ENCODE peak calls at places on chromosomes 6 and 20, in seven cellular contexts. One of them, this sample, is unnamed.

GRCh38 chr6:29294499-29294914 is 7.0 kb upstream of the OR14J1 start:
- DNase-seq in nucleus accumbens: no peak
- DNase-seq in endothelial cell: no peak
- DNase-seq in left lobe of liver: no peak
- DNase-seq in epithelial cell of esophagus: peak
- DNase-seq in GM12865: no peak
- DNase-seq in GM06990: no peak
- DNase-seq in this sample: peak

GRCh38 chr6:43724914-43725642 is 37.5 kb upstream of the MRPS18A start:
- DNase-seq in endothelial cell: no peak
- DNase-seq in left lobe of liver: peak
- DNase-seq in GM12865: peak
- DNase-seq in nucleus accumbens: no peak
- DNase-seq in epithelial cell of esophagus: peak
- DNase-seq in GM06990: peak
- DNase-seq in this sample: peak

GRCh38 chr6:134436281-134436815 is 118.4 kb upstream of the SGK1 start:
- DNase-seq in endothelial cell: no peak
- DNase-seq in epithelial cell of esophagus: peak
- DNase-seq in left lobe of liver: no peak
- DNase-seq in nucleus accumbens: peak
- DNase-seq in GM12865: peak
- DNase-seq in GM06990: peak
- DNase-seq in this sample: peak

GRCh38 chr20:34375977-34376430 is 12.9 kb downstream of the ITCH start:
- DNase-seq in epithelial cell of esophagus: no peak
- DNase-seq in left lobe of liver: no peak
- DNase-seq in GM12865: no peak
- DNase-seq in nucleus accumbens: no peak
- DNase-seq in GM06990: no peak
- DNase-seq in endothelial cell: no peak
- DNase-seq in this sample: peak

GRCh38 chr20:61810709-61811565 is 254.7 kb downstream of the TAF4 start:
- DNase-seq in left lobe of liver: no peak
- DNase-seq in nucleus accumbens: no peak
- DNase-seq in epithelial cell of esophagus: no peak
- DNase-seq in endothelial cell: no peak
- DNase-seq in GM12865: no peak
- DNase-seq in GM06990: no peak
- DNase-seq in this sample: no peak

GRCh38 chr6:39887692-39888450 is 46.4 kb downstream of the MOCS1 start:
- DNase-seq in nucleus accumbens: peak
- DNase-seq in epithelial cell of esophagus: no peak
- DNase-seq in GM12865: no peak
- DNase-seq in GM06990: no peak
- DNase-seq in endothelial cell: peak
- DNase-seq in left lobe of liver: no peak
- DNase-seq in this sample: peak

GRCh38 chr6:135858941-135859340 is 7.4 kb downstream of the PDE7B start:
- DNase-seq in GM12865: no peak
- DNase-seq in epithelial cell of esophagus: no peak
- DNase-seq in GM06990: no peak
- DNase-seq in left lobe of liver: no peak
- DNase-seq in nucleus accumbens: no peak
- DNase-seq in endothelial cell: no peak
- DNase-seq in this sample: no peak

GRCh38 chr20:62914970-62915457 is 11.3 kb downstream of the DIDO1 start:
- DNase-seq in epithelial cell of esophagus: peak
- DNase-seq in nucleus accumbens: no peak
- DNase-seq in GM06990: no peak
- DNase-seq in left lobe of liver: no peak
- DNase-seq in endothelial cell: peak
- DNase-seq in GM12865: no peak
- DNase-seq in this sample: peak

GRCh38 chr6:14828146-14828705 is 417.6 kb upstream of the JARID2 start:
- DNase-seq in left lobe of liver: no peak
- DNase-seq in GM12865: no peak
- DNase-seq in GM06990: no peak
- DNase-seq in nucleus accumbens: no peak
- DNase-seq in endothelial cell: no peak
- DNase-seq in epithelial cell of esophagus: no peak
- DNase-seq in this sample: no peak

GRCh38 chr20:34642009-34642408 is 34.9 kb downstream of the PIGU start:
- DNase-seq in endothelial cell: no peak
- DNase-seq in left lobe of liver: no peak
- DNase-seq in GM12865: peak
- DNase-seq in nucleus accumbens: no peak
- DNase-seq in epithelial cell of esophagus: no peak
- DNase-seq in GM06990: no peak
- DNase-seq in this sample: no peak

GRCh38 chr6:126015869-126016268 is 29.5 kb downstream of the TRMT11 start:
- DNase-seq in GM06990: no peak
- DNase-seq in endothelial cell: no peak
- DNase-seq in epithelial cell of esophagus: no peak
- DNase-seq in nucleus accumbens: no peak
- DNase-seq in GM12865: no peak
- DNase-seq in left lobe of liver: no peak
- DNase-seq in this sample: peak

GRCh38 chr6:13457577-13457976 is 29.8 kb downstream of the GFOD1 start:
- DNase-seq in GM12865: no peak
- DNase-seq in nucleus accumbens: no peak
- DNase-seq in left lobe of liver: peak
- DNase-seq in endothelial cell: no peak
- DNase-seq in GM06990: no peak
- DNase-seq in epithelial cell of esophagus: peak
- DNase-seq in this sample: no peak

GRCh38 chr6:4809999-4810918 is 34.1 kb downstream of the CDYL start:
- DNase-seq in left lobe of liver: no peak
- DNase-seq in GM12865: no peak
- DNase-seq in GM06990: no peak
- DNase-seq in nucleus accumbens: no peak
- DNase-seq in endothelial cell: no peak
- DNase-seq in epithelial cell of esophagus: peak
- DNase-seq in this sample: peak

GRCh38 chr6:126797981-126798380 is 320.5 kb upstream of the RSPO3 start:
- DNase-seq in GM12865: no peak
- DNase-seq in left lobe of liver: no peak
- DNase-seq in endothelial cell: no peak
- DNase-seq in GM06990: no peak
- DNase-seq in epithelial cell of esophagus: no peak
- DNase-seq in nucleus accumbens: no peak
- DNase-seq in this sample: peak

GRCh38 chr6:105968230-105968954 is 117.7 kb upstream of the PRDM1 start:
- DNase-seq in nucleus accumbens: no peak
- DNase-seq in GM12865: no peak
- DNase-seq in epithelial cell of esophagus: peak
- DNase-seq in endothelial cell: no peak
- DNase-seq in left lobe of liver: no peak
- DNase-seq in GM06990: no peak
- DNase-seq in this sample: no peak

GRCh38 chr20:43909720-43910119 is 4.9 kb upstream of the TOX2 start:
- DNase-seq in nucleus accumbens: no peak
- DNase-seq in left lobe of liver: no peak
- DNase-seq in GM12865: peak
- DNase-seq in epithelial cell of esophagus: no peak
- DNase-seq in GM06990: no peak
- DNase-seq in endothelial cell: no peak
- DNase-seq in this sample: no peak

GRCh38 chr6:78749326-78749725 is 118.0 kb upstream of the IRAK1BP1 start:
- DNase-seq in GM12865: no peak
- DNase-seq in epithelial cell of esophagus: peak
- DNase-seq in GM06990: no peak
- DNase-seq in nucleus accumbens: no peak
- DNase-seq in endothelial cell: no peak
- DNase-seq in left lobe of liver: no peak
- DNase-seq in this sample: no peak

GRCh38 chr20:32482251-32483220 is 102.6 kb downstream of the NOL4L start:
- DNase-seq in epithelial cell of esophagus: peak
- DNase-seq in nucleus accumbens: no peak
- DNase-seq in endothelial cell: peak
- DNase-seq in GM12865: no peak
- DNase-seq in left lobe of liver: no peak
- DNase-seq in GM06990: no peak
- DNase-seq in this sample: no peak

GRCh38 chr6:125363010-125363359 is 61.2 kb upstream of the HDDC2 start:
- DNase-seq in left lobe of liver: no peak
- DNase-seq in endothelial cell: no peak
- DNase-seq in nucleus accumbens: no peak
- DNase-seq in GM12865: no peak
- DNase-seq in epithelial cell of esophagus: peak
- DNase-seq in GM06990: no peak
- DNase-seq in this sample: peak

GRCh38 chr20:58986286-58986967 is 5.4 kb downstream of the NELFCD start:
- DNase-seq in GM06990: no peak
- DNase-seq in left lobe of liver: no peak
- DNase-seq in GM12865: no peak
- DNase-seq in nucleus accumbens: no peak
- DNase-seq in endothelial cell: no peak
- DNase-seq in epithelial cell of esophagus: no peak
- DNase-seq in this sample: no peak

GRCh38 chr6:25192562-25192961 is 86.6 kb upstream of the CARMIL1 start:
- DNase-seq in endothelial cell: no peak
- DNase-seq in left lobe of liver: no peak
- DNase-seq in GM06990: no peak
- DNase-seq in epithelial cell of esophagus: no peak
- DNase-seq in nucleus accumbens: no peak
- DNase-seq in GM12865: no peak
- DNase-seq in this sample: no peak

GRCh38 chr6:158661156-158661555 is 11.3 kb downstream of the SYTL3 start:
- DNase-seq in endothelial cell: no peak
- DNase-seq in nucleus accumbens: no peak
- DNase-seq in GM12865: no peak
- DNase-seq in left lobe of liver: no peak
- DNase-seq in GM06990: no peak
- DNase-seq in epithelial cell of esophagus: peak
- DNase-seq in this sample: no peak

GRCh38 chr20:8454137-8454712 is 322.2 kb downstream of the PLCB1 start:
- DNase-seq in endothelial cell: no peak
- DNase-seq in epithelial cell of esophagus: peak
- DNase-seq in left lobe of liver: no peak
- DNase-seq in GM12865: peak
- DNase-seq in GM06990: no peak
- DNase-seq in nucleus accumbens: no peak
- DNase-seq in this sample: peak

GRCh38 chr6:10237284-10238043 is 177.4 kb downstream of the TFAP2A start:
- DNase-seq in epithelial cell of esophagus: peak
- DNase-seq in nucleus accumbens: no peak
- DNase-seq in GM12865: no peak
- DNase-seq in endothelial cell: no peak
- DNase-seq in left lobe of liver: no peak
- DNase-seq in GM06990: no peak
- DNase-seq in this sample: peak

GRCh38 chr6:6788394-6789020 is 200.0 kb downstream of the LY86 start:
- DNase-seq in left lobe of liver: no peak
- DNase-seq in GM12865: peak
- DNase-seq in endothelial cell: no peak
- DNase-seq in nucleus accumbens: no peak
- DNase-seq in GM06990: no peak
- DNase-seq in epithelial cell of esophagus: peak
- DNase-seq in this sample: no peak

GRCh38 chr20:60765821-60766403 is 486.1 kb upstream of the CDH4 start:
- DNase-seq in GM12865: no peak
- DNase-seq in left lobe of liver: no peak
- DNase-seq in endothelial cell: no peak
- DNase-seq in epithelial cell of esophagus: no peak
- DNase-seq in GM06990: no peak
- DNase-seq in nucleus accumbens: no peak
- DNase-seq in this sample: no peak

GRCh38 chr20:50496773-50497375 is 13.3 kb upstream of the PTPN1 start:
- DNase-seq in GM12865: peak
- DNase-seq in left lobe of liver: no peak
- DNase-seq in nucleus accumbens: no peak
- DNase-seq in endothelial cell: no peak
- DNase-seq in GM06990: no peak
- DNase-seq in epithelial cell of esophagus: peak
- DNase-seq in this sample: no peak

GRCh38 chr6:90175627-90176538 is 120.8 kb downstream of the BACH2 start:
- DNase-seq in GM12865: peak
- DNase-seq in nucleus accumbens: no peak
- DNase-seq in left lobe of liver: no peak
- DNase-seq in endothelial cell: no peak
- DNase-seq in epithelial cell of esophagus: peak
- DNase-seq in GM06990: no peak
- DNase-seq in this sample: peak

GRCh38 chr20:46060301-46060881 is 29.4 kb downstream of the NCOA5 start:
- DNase-seq in epithelial cell of esophagus: no peak
- DNase-seq in left lobe of liver: no peak
- DNase-seq in GM12865: peak
- DNase-seq in endothelial cell: no peak
- DNase-seq in nucleus accumbens: no peak
- DNase-seq in GM06990: peak
- DNase-seq in this sample: no peak

GRCh38 chr6:149699150-149699549 is 18.8 kb downstream of the LATS1 start:
- DNase-seq in endothelial cell: no peak
- DNase-seq in GM12865: no peak
- DNase-seq in left lobe of liver: no peak
- DNase-seq in nucleus accumbens: no peak
- DNase-seq in epithelial cell of esophagus: no peak
- DNase-seq in GM06990: no peak
- DNase-seq in this sample: no peak

GRCh38 chr20:33549229-33549628 is 59.3 kb downstream of the CBFA2T2 start:
- DNase-seq in GM12865: no peak
- DNase-seq in nucleus accumbens: no peak
- DNase-seq in left lobe of liver: no peak
- DNase-seq in endothelial cell: no peak
- DNase-seq in epithelial cell of esophagus: no peak
- DNase-seq in GM06990: no peak
- DNase-seq in this sample: no peak

GRCh38 chr20:50144362-50144761 is 9.2 kb downstream of the PEDS1 start:
- DNase-seq in endothelial cell: no peak
- DNase-seq in nucleus accumbens: no peak
- DNase-seq in GM12865: no peak
- DNase-seq in GM06990: no peak
- DNase-seq in epithelial cell of esophagus: peak
- DNase-seq in left lobe of liver: peak
- DNase-seq in this sample: peak

GRCh38 chr6:136772685-136773472 is 19.4 kb downstream of the MAP3K5 start:
- DNase-seq in GM12865: peak
- DNase-seq in GM06990: peak
- DNase-seq in nucleus accumbens: no peak
- DNase-seq in left lobe of liver: no peak
- DNase-seq in endothelial cell: no peak
- DNase-seq in epithelial cell of esophagus: no peak
- DNase-seq in this sample: peak

GRCh38 chr20:4091332-4092135 is 76.2 kb upstream of the RNF24 start:
- DNase-seq in left lobe of liver: peak
- DNase-seq in epithelial cell of esophagus: peak
- DNase-seq in GM12865: peak
- DNase-seq in endothelial cell: peak
- DNase-seq in GM06990: no peak
- DNase-seq in nucleus accumbens: no peak
- DNase-seq in this sample: no peak

GRCh38 chr6:112502348-112503130 is 155.4 kb downstream of the RFPL4B start:
- DNase-seq in epithelial cell of esophagus: no peak
- DNase-seq in left lobe of liver: no peak
- DNase-seq in GM06990: no peak
- DNase-seq in nucleus accumbens: no peak
- DNase-seq in endothelial cell: no peak
- DNase-seq in GM12865: no peak
- DNase-seq in this sample: peak

GRCh38 chr20:32727663-32728062 is 15.6 kb downstream of the COMMD7 start:
- DNase-seq in nucleus accumbens: peak
- DNase-seq in epithelial cell of esophagus: no peak
- DNase-seq in GM06990: no peak
- DNase-seq in endothelial cell: no peak
- DNase-seq in left lobe of liver: no peak
- DNase-seq in GM12865: no peak
- DNase-seq in this sample: peak

GRCh38 chr20:19482726-19483125 is 270.3 kb downstream of the SLC24A3 start:
- DNase-seq in GM06990: no peak
- DNase-seq in nucleus accumbens: no peak
- DNase-seq in left lobe of liver: no peak
- DNase-seq in epithelial cell of esophagus: no peak
- DNase-seq in GM12865: no peak
- DNase-seq in endothelial cell: no peak
- DNase-seq in this sample: no peak

GRCh38 chr6:122484760-122485159 is 13.2 kb upstream of the SERINC1 start:
- DNase-seq in endothelial cell: no peak
- DNase-seq in epithelial cell of esophagus: no peak
- DNase-seq in left lobe of liver: no peak
- DNase-seq in GM06990: no peak
- DNase-seq in GM12865: peak
- DNase-seq in nucleus accumbens: no peak
- DNase-seq in this sample: no peak

This sample was measured in renal cortical epithelial cell.